ENCODE peak calls at places on chromosome 21, in seven cellular contexts. C is neural progenitor cell, Q is Peyer's patch, T is lung, O is NT2/D1, G is DND-41, L is GM23338. J is an unnamed sample.

GRCh38 chr21:44085491-44086321 is 21.5 kb upstream of the PWP2 start:
- DNase-seq in O (no peak), L (no peak), C (no peak), T (no peak), Q (no peak), G (no peak), J (peak; percentile 35)

GRCh38 chr21:34669149-34669879 is 520 bp downstream of the CLIC6 start:
- DNase-seq in L (peak; percentile 60), T (no peak), G (no peak), O (no peak), C (peak; percentile 57), Q (no peak), J (no peak)

GRCh38 chr21:26127918-26128317 is 42.7 kb downstream of the APP start:
- DNase-seq in Q (no peak), G (no peak), O (no peak), C (no peak), L (no peak), T (no peak), J (no peak)

GRCh38 chr21:43921979-43922945 is 57.2 kb downstream of the AGPAT3 start:
- DNase-seq in O (no peak), T (no peak), C (no peak), Q (no peak), G (peak; percentile 39), L (no peak), J (peak; percentile 37)

GRCh38 chr21:25421327-25422028 is 185.8 kb downstream of the MRPL39 start:
- DNase-seq in O (peak; percentile 58), G (peak; percentile 34), T (no peak), C (peak; percentile 77), Q (no peak), L (peak; percentile 90), J (no peak)

GRCh38 chr21:16181024-16181423 is 451.2 kb downstream of the USP25 start:
- DNase-seq in Q (no peak), G (no peak), L (no peak), C (no peak), T (no peak), O (no peak), J (no peak)

GRCh38 chr21:16211339-16212303 is 481.8 kb downstream of the USP25 start:
- DNase-seq in T (no peak), C (no peak), G (no peak), L (no peak), Q (no peak), O (no peak), J (no peak)

GRCh38 chr21:44931137-44931500 is 8.7 kb upstream of the SLX9 start:
- DNase-seq in T (no peak), C (no peak), O (no peak), L (peak; percentile 57), G (peak; percentile 88), Q (no peak), J (peak; percentile 43)

GRCh38 chr21:44522753-44523204 is 17.2 kb downstream of the KRTAP10-1 start:
- DNase-seq in C (no peak), O (no peak), Q (no peak), L (no peak), T (no peak), G (no peak), J (no peak)

GRCh38 chr21:14321042-14321441 is 61.9 kb downstream of the HSPA13 start:
- DNase-seq in C (no peak), G (no peak), O (no peak), Q (no peak), L (no peak), T (no peak), J (no peak)

GRCh38 chr21:29797155-29797554 is 142.6 kb downstream of the GRIK1 start:
- DNase-seq in T (no peak), O (no peak), L (no peak), G (no peak), C (no peak), Q (no peak), J (no peak)

GRCh38 chr21:21818898-21819297 is 820.7 kb downstream of the NCAM2 start:
- DNase-seq in Q (no peak), T (no peak), L (no peak), O (no peak), G (no peak), C (no peak), J (no peak)

GRCh38 chr21:26107439-26107838 is 63.1 kb downstream of the APP start:
- DNase-seq in L (peak; percentile 43), Q (no peak), G (no peak), O (no peak), C (no peak), T (no peak), J (no peak)

GRCh38 chr21:26933448-26933847 is 33.4 kb downstream of the ADAMTS5 start:
- DNase-seq in C (no peak), O (no peak), G (no peak), L (no peak), Q (no peak), T (no peak), J (no peak)

GRCh38 chr21:31135536-31136184 is 97.4 kb upstream of the KRTAP19-8 start:
- DNase-seq in T (no peak), L (no peak), C (no peak), Q (no peak), G (no peak), O (no peak), J (no peak)

GRCh38 chr21:16983425-16983824 is 529.4 kb upstream of the CXADR start:
- DNase-seq in C (no peak), L (no peak), G (no peak), O (no peak), Q (no peak), T (no peak), J (no peak)

GRCh38 chr21:44894687-44895302 is 21.3 kb upstream of the PTTG1IP start:
- DNase-seq in O (no peak), Q (no peak), C (no peak), L (no peak), T (no peak), G (no peak), J (no peak)

GRCh38 chr21:19540287-19540686 is 1136.7 kb upstream of the TMPRSS15 start:
- DNase-seq in L (no peak), C (no peak), T (no peak), G (no peak), O (no peak), Q (no peak), J (no peak)

DNA sequence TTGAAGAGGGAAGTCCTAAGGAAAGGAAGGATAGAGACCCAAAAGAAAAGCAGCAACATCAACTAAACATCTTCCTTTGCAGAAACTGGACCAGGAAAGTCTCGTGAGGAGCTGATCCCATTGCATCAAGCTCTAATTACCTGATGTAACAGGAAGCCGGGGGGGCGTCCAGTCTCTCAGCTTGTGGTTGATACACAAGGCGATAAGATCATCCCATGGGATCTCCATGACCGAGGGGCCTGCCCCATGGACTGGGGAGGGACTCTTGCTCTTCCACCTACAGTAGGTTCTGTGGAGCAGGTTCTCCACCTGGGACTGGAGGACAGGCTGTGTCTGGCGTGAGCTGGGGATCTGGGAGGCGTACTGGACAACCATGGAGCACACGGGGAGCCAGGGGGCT is 14.8 kb upstream of the LSS start:
- DNase-seq in T (no peak), C (no peak), Q (no peak), O (no peak), G (no peak), L (no peak), J (no peak)
- H3K36me3 ChIP-seq in T (peaks cover 39% of the 10 kb centered on the region), C (peaks cover 22% of the 10 kb centered on the region), Q (no peaks in the 10 kb centered on the region), O (peaks cover 97% of the 10 kb centered on the region), G (peaks cover 93% of the 10 kb centered on the region), L (peaks cover 56% of the 10 kb centered on the region), J (peaks cover 19% of the 10 kb centered on the region)

GRCh38 chr21:36205962-36206361 is 49.3 kb downstream of the DOP1B start:
- DNase-seq in G (no peak), T (no peak), C (no peak), O (no peak), L (no peak), Q (no peak), J (no peak)

GRCh38 chr21:36207577-36208320 is 51.1 kb downstream of the DOP1B start:
- DNase-seq in C (no peak), G (no peak), T (no peak), O (no peak), Q (no peak), L (no peak), J (no peak)

GRCh38 chr21:36210779-36211659 is 54.4 kb downstream of the DOP1B start:
- DNase-seq in O (peak; percentile 48), T (no peak), C (peak; percentile 57), L (peak; percentile 18), Q (no peak), G (no peak), J (no peak)

GRCh38 chr21:36209626-36210171 is 53.1 kb downstream of the DOP1B start:
- DNase-seq in G (peak; percentile 31), L (peak; percentile 91), Q (no peak), O (peak; percentile 85), C (peak; percentile 61), T (peak; percentile 41), J (peak; percentile 53)

GRCh38 chr21:36208326-36209013 is 51.8 kb downstream of the DOP1B start:
- DNase-seq in G (no peak), T (no peak), Q (no peak), O (no peak), L (no peak), C (no peak), J (no peak)
- H3K4me1 ChIP-seq in G (no peaks in the 10 kb centered on the region), T (no peaks in the 10 kb centered on the region), Q (no peaks in the 10 kb centered on the region), O (peaks cover 26% of the 10 kb centered on the region), L (no peaks in the 10 kb centered on the region), C (peaks cover 8% of the 10 kb centered on the region), J (peaks cover 3% of the 10 kb centered on the region)

GRCh38 chr21:46226146-46226545 is 2.4 kb downstream of the LSS start:
- DNase-seq in C (no peak), O (no peak), L (no peak), G (no peak), T (no peak), Q (peak; percentile 37), J (no peak)
- H3K4me3 ChIP-seq in C (no peak overlapping the region), O (peak overlapping the region; percentile 97), L (peak overlapping the region; percentile 98), G (no peak overlapping the region), T (no peak overlapping the region), Q (no peak overlapping the region), J (no peak overlapping the region)

GRCh38 chr21:37195649-37196048 is 71.5 kb downstream of the VPS26C start:
- DNase-seq in G (no peak), C (no peak), T (no peak), O (no peak), L (no peak), Q (no peak), J (no peak)

GRCh38 chr21:37195078-37195477 is 72.1 kb downstream of the VPS26C start:
- DNase-seq in L (no peak), O (no peak), G (no peak), C (no peak), Q (no peak), T (no peak), J (no peak)

GRCh38 chr21:37193006-37193405 is 74.1 kb downstream of the VPS26C start:
- DNase-seq in Q (no peak), O (peak; percentile 80), C (peak; percentile 17), G (no peak), T (no peak), L (peak; percentile 68), J (no peak)

GRCh38 chr21:37196847-37197246 is 70.3 kb downstream of the VPS26C start:
- DNase-seq in O (no peak), Q (no peak), L (no peak), G (no peak), T (no peak), C (no peak), J (no peak)

DNA sequence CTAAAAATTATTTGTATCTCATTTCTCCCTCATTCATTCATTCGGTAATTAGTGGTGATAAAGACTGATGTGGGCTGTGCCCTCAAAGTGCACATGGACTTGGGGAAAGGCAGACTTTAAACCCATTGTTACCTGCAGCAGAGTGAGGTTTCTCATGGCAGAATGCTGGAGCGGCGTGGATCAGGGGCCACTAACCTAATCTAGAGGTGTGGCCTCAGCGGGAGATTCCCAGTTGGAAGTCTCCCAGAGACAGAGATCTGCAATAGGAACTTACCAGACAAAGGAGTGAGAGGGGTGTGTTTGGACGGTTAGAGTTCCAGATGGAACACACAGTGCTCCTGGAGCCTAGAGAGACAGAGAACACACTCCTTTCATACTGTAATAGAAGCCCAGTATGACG is 73.5 kb downstream of the VPS26C start:
- DNase-seq in Q (no peak), G (no peak), C (no peak), O (no peak), L (no peak), T (no peak), J (no peak)
- H3K36me3 ChIP-seq in Q (no peaks in the 10 kb centered on the region), G (peaks cover 89% of the 10 kb centered on the region), C (peaks cover 14% of the 10 kb centered on the region), O (peaks cover 78% of the 10 kb centered on the region), L (no peaks in the 10 kb centered on the region), T (peaks cover 8% of the 10 kb centered on the region), J (peaks cover 29% of the 10 kb centered on the region)